ENCODE peak calls at places on chromosome 21, in eight cellular contexts. D, S, M, H, W, Y, O and Z are unnamed samples.

GRCh38 chr21:29334717-29335428 is 36.2 kb downstream of the BACH1 start:
- DNase-seq in Y (no peak), O (no peak), D (no peak), S (peak), M (no peak), H (peak), W (no peak), Z (no peak)

GRCh38 chr21:36193200-36193599 is 36.6 kb downstream of the DOP1B start:
- DNase-seq in W (no peak), Y (no peak), D (no peak), M (no peak), O (no peak), S (peak), H (no peak), Z (no peak)

GRCh38 chr21:31072486-31072885 is 34.2 kb upstream of the KRTAP19-8 start:
- DNase-seq in W (no peak), D (no peak), H (no peak), M (no peak), S (no peak), O (no peak), Y (no peak), Z (no peak)

GRCh38 chr21:16863541-16863940 is 649.3 kb upstream of the CXADR start:
- DNase-seq in Y (no peak), W (no peak), D (no peak), M (no peak), S (peak), O (no peak), H (no peak), Z (no peak)

GRCh38 chr21:36776981-36777617 is 78.2 kb downstream of the SIM2 start:
- DNase-seq in O (no peak), M (no peak), H (no peak), W (no peak), Y (no peak), S (no peak), D (no peak), Z (no peak)

GRCh38 chr21:33998402-33998801 is 75.0 kb upstream of the MRPS6 start:
- DNase-seq in H (no peak), O (no peak), M (no peak), D (no peak), Y (no peak), W (no peak), S (peak), Z (no peak)

GRCh38 chr21:38300180-38300579 is 43.4 kb downstream of the KCNJ15 start:
- DNase-seq in Y (no peak), S (no peak), O (no peak), W (no peak), D (no peak), H (no peak), M (no peak), Z (no peak)

GRCh38 chr21:36613064-36613463 is 85.9 kb upstream of the SIM2 start:
- DNase-seq in S (no peak), O (no peak), D (no peak), W (no peak), Y (no peak), M (no peak), H (no peak), Z (no peak)

GRCh38 chr21:46254208-46254975 is 25.8 kb upstream of the LSS start:
- DNase-seq in Y (peak), H (no peak), S (no peak), O (no peak), W (no peak), D (no peak), M (no peak), Z (no peak)

GRCh38 chr21:46255166-46255565 is 26.6 kb upstream of the LSS start:
- DNase-seq in Y (no peak), S (no peak), O (no peak), W (no peak), H (no peak), M (no peak), D (no peak), Z (no peak)

GRCh38 chr21:46255758-46256337 is 27.3 kb upstream of the LSS start:
- DNase-seq in Y (no peak), H (no peak), O (no peak), M (no peak), W (no peak), S (no peak), D (no peak), Z (no peak)

GRCh38 chr21:46253610-46254124 is 25.1 kb upstream of the LSS start:
- DNase-seq in S (peak), H (no peak), M (no peak), Y (peak), O (no peak), W (no peak), D (no peak), Z (no peak)

GRCh38 chr21:46256501-46256994 is 28.0 kb upstream of the LSS start:
- DNase-seq in S (no peak), D (no peak), H (no peak), O (peak), W (no peak), Y (no peak), M (no peak), Z (no peak)
- TF ChIP-seq CTCF in S (no peak), D (no peak), H (no peak), O (peak), W (no peak), Y (no peak), M (peak), Z (no peak)

GRCh38 chr21:42541174-42541573 is 27.5 kb downstream of the SLC37A1 start:
- DNase-seq in M (no peak), S (no peak), H (no peak), W (no peak), O (no peak), Y (no peak), D (no peak), Z (no peak)

GRCh38 chr21:42539342-42539741 is 25.7 kb downstream of the SLC37A1 start:
- DNase-seq in S (no peak), M (no peak), W (no peak), H (peak), O (no peak), Y (no peak), D (no peak), Z (no peak)

GRCh38 chr21:42540396-42540795 is 26.7 kb downstream of the SLC37A1 start:
- DNase-seq in M (no peak), D (no peak), S (no peak), Y (no peak), W (no peak), H (no peak), O (no peak), Z (no peak)

GRCh38 chr21:42538479-42539275 is 25.0 kb downstream of the SLC37A1 start:
- DNase-seq in H (peak), O (no peak), M (no peak), D (no peak), Y (no peak), W (no peak), S (no peak), Z (no peak)

GRCh38 chr21:42539931-42540343 is 26.3 kb downstream of the SLC37A1 start:
- DNase-seq in D (no peak), W (no peak), Y (no peak), M (no peak), O (no peak), H (peak), S (peak), Z (no peak)
- TF ChIP-seq CTCF in D (peak), W (no peak), Y (no peak), M (peak), O (no peak), H (peak), S (no peak), Z (no peak)

DNA sequence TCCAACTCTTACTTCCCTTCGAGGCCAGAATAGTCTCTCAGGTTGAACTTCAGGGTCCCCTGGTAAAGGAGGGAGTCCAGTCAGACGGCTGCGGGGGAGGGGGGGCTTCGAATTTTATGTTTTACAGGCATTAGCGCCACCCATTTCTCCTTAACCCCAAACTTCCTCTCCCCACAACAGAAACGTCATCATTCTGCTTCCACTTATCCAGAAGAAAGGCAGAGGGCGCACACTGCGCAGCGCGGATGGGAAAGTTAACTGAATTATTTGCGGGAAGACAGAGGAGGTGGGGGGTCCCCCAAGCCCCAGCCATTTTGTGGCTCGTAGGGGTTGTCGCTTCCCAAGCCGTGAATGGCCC is 529 bp upstream of the PRMT2 start:
- DNase-seq in M (peak), S (peak), W (peak), O (peak), H (peak), Y (peak), D (no peak), Z (no peak)
- TF ChIP-seq CTCF in M (no peak), S (peak), W (no peak), O (no peak), H (no peak), Y (no peak), D (peak), Z (peak)

DNA sequence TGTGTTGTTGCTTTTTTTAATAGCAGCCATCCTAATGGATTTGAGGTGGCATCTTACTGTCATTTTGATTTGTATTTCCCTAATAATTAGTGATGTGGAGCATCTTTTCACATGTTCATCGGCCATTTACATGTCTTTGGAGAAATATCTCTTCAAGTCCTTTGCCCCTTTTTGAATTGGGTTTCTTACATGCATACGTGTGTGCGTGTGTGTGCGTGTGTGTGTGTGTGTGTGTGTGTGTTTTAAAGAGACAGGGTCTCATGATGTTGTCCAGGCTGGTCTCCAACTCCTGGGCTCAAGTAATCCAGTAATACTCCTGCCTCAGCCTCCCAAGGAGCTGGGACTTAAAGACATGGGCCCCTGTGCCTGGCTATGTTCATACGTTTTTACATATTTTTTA is 9.5 kb downstream of the PKNOX1 start:
- DNase-seq in Y (no peak), W (no peak), M (no peak), O (no peak), S (no peak), D (no peak), H (no peak), Z (no peak)
- TF ChIP-seq CTCF in Y (no peak), W (no peak), M (no peak), O (no peak), S (no peak), D (no peak), H (no peak), Z (no peak)